ENCODE peak calls at places on chromosomes 1 and 21, in seven cellular contexts. One of them, this sample, is unnamed.

GRCh38 chr1:61477301-61477700 is 247.6 kb downstream of the TM2D1 start:
- DNase-seq in PC-9: no peak
- DNase-seq in A549: no peak
- DNase-seq in epithelial cell of esophagus: no peak
- DNase-seq in progenitor cell of endocrine pancreas: no peak
- DNase-seq in upper lobe of right lung: no peak
- DNase-seq in PC-3: no peak
- DNase-seq in this sample: no peak

GRCh38 chr1:54581621-54582035 is 33.6 kb downstream of the ACOT11 start:
- DNase-seq in PC-9: peak
- DNase-seq in A549: peak
- DNase-seq in epithelial cell of esophagus: peak
- DNase-seq in progenitor cell of endocrine pancreas: no peak
- DNase-seq in upper lobe of right lung: peak
- DNase-seq in PC-3: peak
- DNase-seq in this sample: no peak

GRCh38 chr1:41045740-41046139 is 24.2 kb upstream of the SLFNL1 start:
- DNase-seq in PC-9: peak
- DNase-seq in A549: no peak
- DNase-seq in epithelial cell of esophagus: peak
- DNase-seq in progenitor cell of endocrine pancreas: no peak
- DNase-seq in upper lobe of right lung: no peak
- DNase-seq in PC-3: peak
- DNase-seq in this sample: no peak

GRCh38 chr1:198620951-198621824 is 17.7 kb upstream of the PTPRC start:
- DNase-seq in PC-9: no peak
- DNase-seq in A549: no peak
- DNase-seq in epithelial cell of esophagus: no peak
- DNase-seq in progenitor cell of endocrine pancreas: no peak
- DNase-seq in upper lobe of right lung: no peak
- DNase-seq in PC-3: no peak
- DNase-seq in this sample: no peak

GRCh38 chr1:95084317-95085176 is 11.8 kb upstream of the ALG14 start:
- DNase-seq in PC-9: peak
- DNase-seq in A549: peak
- DNase-seq in epithelial cell of esophagus: peak
- DNase-seq in progenitor cell of endocrine pancreas: no peak
- DNase-seq in upper lobe of right lung: no peak
- DNase-seq in PC-3: peak
- DNase-seq in this sample: no peak

GRCh38 chr21:40095477-40095876 is 228.2 kb downstream of the PCP4 start:
- DNase-seq in PC-9: no peak
- DNase-seq in A549: no peak
- DNase-seq in epithelial cell of esophagus: no peak
- DNase-seq in progenitor cell of endocrine pancreas: no peak
- DNase-seq in upper lobe of right lung: no peak
- DNase-seq in PC-3: no peak
- DNase-seq in this sample: no peak

GRCh38 chr1:214021321-214021720 is 33.5 kb downstream of the PROX1 start:
- DNase-seq in PC-9: no peak
- DNase-seq in A549: no peak
- DNase-seq in epithelial cell of esophagus: no peak
- DNase-seq in progenitor cell of endocrine pancreas: no peak
- DNase-seq in upper lobe of right lung: no peak
- DNase-seq in PC-3: no peak
- DNase-seq in this sample: no peak

GRCh38 chr1:209810783-209811182 is 4.8 kb upstream of the IRF6 start:
- DNase-seq in PC-9: no peak
- DNase-seq in A549: no peak
- DNase-seq in epithelial cell of esophagus: no peak
- DNase-seq in progenitor cell of endocrine pancreas: no peak
- DNase-seq in upper lobe of right lung: no peak
- DNase-seq in PC-3: no peak
- DNase-seq in this sample: no peak

GRCh38 chr1:180188103-180188506 is 33.4 kb downstream of the QSOX1 start:
- DNase-seq in PC-9: peak
- DNase-seq in A549: peak
- DNase-seq in epithelial cell of esophagus: peak
- DNase-seq in progenitor cell of endocrine pancreas: peak
- DNase-seq in upper lobe of right lung: no peak
- DNase-seq in PC-3: peak
- DNase-seq in this sample: no peak

GRCh38 chr1:203342192-203342940 is 8.6 kb downstream of the FMOD start:
- DNase-seq in PC-9: no peak
- DNase-seq in A549: peak
- DNase-seq in epithelial cell of esophagus: peak
- DNase-seq in progenitor cell of endocrine pancreas: peak
- DNase-seq in upper lobe of right lung: no peak
- DNase-seq in PC-3: peak
- DNase-seq in this sample: no peak

GRCh38 chr1:15731735-15732685 is 4.0 kb upstream of the SLC25A34 start:
- DNase-seq in PC-9: no peak
- DNase-seq in A549: no peak
- DNase-seq in epithelial cell of esophagus: no peak
- DNase-seq in progenitor cell of endocrine pancreas: no peak
- DNase-seq in upper lobe of right lung: no peak
- DNase-seq in PC-3: no peak
- DNase-seq in this sample: no peak

GRCh38 chr1:58789322-58789856 is 5.5 kb upstream of the JUN start:
- DNase-seq in PC-9: no peak
- DNase-seq in A549: no peak
- DNase-seq in epithelial cell of esophagus: peak
- DNase-seq in progenitor cell of endocrine pancreas: no peak
- DNase-seq in upper lobe of right lung: no peak
- DNase-seq in PC-3: no peak
- DNase-seq in this sample: no peak

GRCh38 chr1:69567847-69568434 is at the start of gene LRRC7:
- DNase-seq in PC-9: no peak
- DNase-seq in A549: no peak
- DNase-seq in epithelial cell of esophagus: peak
- DNase-seq in progenitor cell of endocrine pancreas: peak
- DNase-seq in upper lobe of right lung: peak
- DNase-seq in PC-3: no peak
- DNase-seq in this sample: peak

GRCh38 chr1:173257805-173258204 is 50.7 kb upstream of the TNFSF4 start:
- DNase-seq in PC-9: no peak
- DNase-seq in A549: no peak
- DNase-seq in epithelial cell of esophagus: no peak
- DNase-seq in progenitor cell of endocrine pancreas: no peak
- DNase-seq in upper lobe of right lung: no peak
- DNase-seq in PC-3: peak
- DNase-seq in this sample: no peak

GRCh38 chr1:185681034-185681633 is 53.1 kb upstream of the HMCN1 start:
- DNase-seq in PC-9: no peak
- DNase-seq in A549: peak
- DNase-seq in epithelial cell of esophagus: peak
- DNase-seq in progenitor cell of endocrine pancreas: no peak
- DNase-seq in upper lobe of right lung: no peak
- DNase-seq in PC-3: peak
- DNase-seq in this sample: no peak

GRCh38 chr1:181062800-181063428 is 25.6 kb upstream of the IER5 start:
- DNase-seq in PC-9: no peak
- DNase-seq in A549: no peak
- DNase-seq in epithelial cell of esophagus: no peak
- DNase-seq in progenitor cell of endocrine pancreas: no peak
- DNase-seq in upper lobe of right lung: no peak
- DNase-seq in PC-3: no peak
- DNase-seq in this sample: no peak

GRCh38 chr1:204752688-204753040 is 67.1 kb upstream of the LRRN2 start:
- DNase-seq in PC-9: no peak
- DNase-seq in A549: no peak
- DNase-seq in epithelial cell of esophagus: no peak
- DNase-seq in progenitor cell of endocrine pancreas: no peak
- DNase-seq in upper lobe of right lung: no peak
- DNase-seq in PC-3: no peak
- DNase-seq in this sample: peak

DNA sequence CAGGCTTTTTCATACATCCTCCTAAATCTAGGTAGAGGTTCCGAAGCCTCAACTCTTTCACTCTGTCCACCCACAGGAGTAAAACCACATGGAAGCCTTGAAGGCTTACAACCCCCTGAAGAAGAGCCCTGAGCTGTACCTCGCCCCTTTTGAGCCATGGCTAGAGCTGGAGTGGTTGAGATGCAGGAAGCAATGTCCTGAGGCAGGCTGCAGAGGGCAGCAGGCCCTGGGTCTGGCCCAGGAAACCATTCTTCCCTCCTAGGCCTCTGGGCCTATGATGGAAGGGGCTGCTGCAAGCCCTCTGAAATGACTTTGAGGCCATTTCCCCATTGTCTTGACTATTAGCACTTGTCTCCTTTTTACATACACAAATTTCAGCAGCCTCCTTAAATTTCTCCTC is 1503.0 kb downstream of the KCNT2 start:
- DNase-seq in PC-9: no peak
- DNase-seq in A549: no peak
- DNase-seq in epithelial cell of esophagus: no peak
- DNase-seq in progenitor cell of endocrine pancreas: no peak
- DNase-seq in upper lobe of right lung: no peak
- DNase-seq in PC-3: no peak
- DNase-seq in this sample: no peak
- TF ChIP-seq CTCF in PC-9: no peak
- TF ChIP-seq CTCF in A549: no peak
- TF ChIP-seq CTCF in epithelial cell of esophagus: no peak
- TF ChIP-seq CTCF in progenitor cell of endocrine pancreas: no peak
- TF ChIP-seq CTCF in upper lobe of right lung: no peak
- TF ChIP-seq CTCF in PC-3: no peak
- TF ChIP-seq CTCF in this sample: no peak

DNA sequence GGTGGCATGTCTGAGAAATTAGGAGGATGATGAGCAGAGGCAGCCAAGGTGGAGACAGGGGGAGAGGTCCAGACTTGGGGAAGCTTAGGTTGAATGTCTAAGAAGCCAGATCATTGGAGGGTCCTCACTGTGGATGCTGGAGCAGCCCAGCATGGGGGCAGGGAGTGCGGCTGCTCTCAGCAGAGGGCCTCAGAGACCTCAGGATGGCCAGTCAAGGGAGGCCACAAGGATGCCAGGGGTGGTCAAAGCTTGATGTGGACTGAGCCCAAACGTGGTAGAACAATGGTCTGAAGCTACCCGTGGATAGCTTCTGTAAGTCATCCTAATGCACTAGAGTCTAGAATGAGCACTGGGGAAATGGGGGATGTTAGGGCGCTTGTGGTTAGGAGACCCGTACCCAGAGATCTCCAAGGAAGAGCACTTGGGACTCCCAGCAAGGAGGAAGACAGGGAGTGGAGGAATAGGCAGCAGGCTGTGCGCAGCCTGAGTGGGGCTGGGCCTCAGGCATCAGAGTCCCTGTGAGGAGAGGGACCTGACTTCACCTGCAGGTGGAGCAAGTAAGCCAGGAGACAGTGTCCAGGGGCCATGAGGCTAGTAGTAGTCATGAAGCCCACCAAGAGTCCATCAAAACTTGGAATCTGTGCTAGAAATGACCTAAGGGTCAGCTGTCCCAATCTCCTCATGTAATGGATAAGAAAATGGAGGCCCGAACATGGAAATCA is 4.3 kb upstream of the S100A9 start:
- DNase-seq in PC-9: no peak
- DNase-seq in A549: peak
- DNase-seq in epithelial cell of esophagus: peak
- DNase-seq in progenitor cell of endocrine pancreas: no peak
- DNase-seq in upper lobe of right lung: no peak
- DNase-seq in PC-3: peak
- DNase-seq in this sample: no peak
- TF ChIP-seq CTCF in PC-9: peak
- TF ChIP-seq CTCF in A549: peak
- TF ChIP-seq CTCF in epithelial cell of esophagus: peak
- TF ChIP-seq CTCF in progenitor cell of endocrine pancreas: peak
- TF ChIP-seq CTCF in upper lobe of right lung: peak
- TF ChIP-seq CTCF in PC-3: peak
- TF ChIP-seq CTCF in this sample: peak

GRCh38 chr1:14420686-14421085 is 177.8 kb upstream of the KAZN start:
- DNase-seq in PC-9: no peak
- DNase-seq in A549: no peak
- DNase-seq in epithelial cell of esophagus: no peak
- DNase-seq in progenitor cell of endocrine pancreas: no peak
- DNase-seq in upper lobe of right lung: no peak
- DNase-seq in PC-3: no peak
- DNase-seq in this sample: no peak

GRCh38 chr1:14413809-14414208 is 184.7 kb upstream of the KAZN start:
- DNase-seq in PC-9: no peak
- DNase-seq in A549: no peak
- DNase-seq in epithelial cell of esophagus: no peak
- DNase-seq in progenitor cell of endocrine pancreas: no peak
- DNase-seq in upper lobe of right lung: no peak
- DNase-seq in PC-3: peak
- DNase-seq in this sample: no peak

GRCh38 chr1:14412235-14412634 is 186.2 kb upstream of the KAZN start:
- DNase-seq in PC-9: no peak
- DNase-seq in A549: no peak
- DNase-seq in epithelial cell of esophagus: no peak
- DNase-seq in progenitor cell of endocrine pancreas: no peak
- DNase-seq in upper lobe of right lung: no peak
- DNase-seq in PC-3: no peak
- DNase-seq in this sample: no peak

GRCh38 chr1:14415396-14415795 is 183.1 kb upstream of the KAZN start:
- DNase-seq in PC-9: no peak
- DNase-seq in A549: no peak
- DNase-seq in epithelial cell of esophagus: no peak
- DNase-seq in progenitor cell of endocrine pancreas: no peak
- DNase-seq in upper lobe of right lung: no peak
- DNase-seq in PC-3: no peak
- DNase-seq in this sample: no peak
- TF ChIP-seq CTCF in PC-9: no peak
- TF ChIP-seq CTCF in A549: no peak
- TF ChIP-seq CTCF in epithelial cell of esophagus: no peak
- TF ChIP-seq CTCF in progenitor cell of endocrine pancreas: peak
- TF ChIP-seq CTCF in upper lobe of right lung: no peak
- TF ChIP-seq CTCF in PC-3: peak
- TF ChIP-seq CTCF in this sample: no peak

DNA sequence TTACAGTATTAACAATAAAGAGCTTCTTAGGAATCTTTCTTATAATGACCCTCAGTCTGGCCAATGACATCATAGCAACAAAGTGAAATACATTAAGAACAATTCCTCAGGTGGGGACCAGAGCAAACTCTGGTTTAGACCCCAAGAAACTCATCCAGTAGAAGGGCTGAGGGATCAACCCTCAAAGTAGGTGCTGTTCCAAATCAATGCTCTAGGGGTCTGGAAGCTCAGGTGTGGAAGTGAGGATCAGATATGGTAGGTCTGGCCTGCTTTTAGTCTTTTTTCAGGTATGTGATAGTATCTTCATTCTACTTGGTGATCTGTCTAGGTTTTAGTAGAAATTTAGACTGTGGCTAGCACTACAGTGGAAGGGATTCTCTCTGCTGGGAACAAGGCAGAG is 291.7 kb downstream of the PDE4B start:
- DNase-seq in PC-9: no peak
- DNase-seq in A549: no peak
- DNase-seq in epithelial cell of esophagus: no peak
- DNase-seq in progenitor cell of endocrine pancreas: no peak
- DNase-seq in upper lobe of right lung: no peak
- DNase-seq in PC-3: no peak
- DNase-seq in this sample: no peak
- TF ChIP-seq CTCF in PC-9: no peak
- TF ChIP-seq CTCF in A549: no peak
- TF ChIP-seq CTCF in epithelial cell of esophagus: peak
- TF ChIP-seq CTCF in progenitor cell of endocrine pancreas: no peak
- TF ChIP-seq CTCF in upper lobe of right lung: no peak
- TF ChIP-seq CTCF in PC-3: peak
- TF ChIP-seq CTCF in this sample: no peak

This sample was measured in mesothelial cell of epicardium.